ENCODE peak calls at places on chromosomes 6 and 20, in eight cellular contexts. One of them, this sample, is unnamed.

GRCh38 chr20:3021777-3022176 is 21.6 kb upstream of the GNRH2 start:
- DNase-seq in OCI-LY7: no peak
- DNase-seq in H54: no peak
- DNase-seq in lower lobe of right lung: no peak
- DNase-seq in upper lobe of right lung: no peak
- DNase-seq in G401: no peak
- DNase-seq in activated CD4-positive, alpha-beta T cell treated with anti-CD3 and anti-CD28 coated beads, Interleukin-2, amount 50 U/mL, for 1 hour: no peak
- DNase-seq in HL-60: no peak
- DNase-seq in this sample: no peak

GRCh38 chr6:125357515-125358256 is 55.9 kb upstream of the HDDC2 start:
- DNase-seq in OCI-LY7: no peak
- DNase-seq in H54: no peak
- DNase-seq in lower lobe of right lung: no peak
- DNase-seq in upper lobe of right lung: no peak
- DNase-seq in G401: no peak
- DNase-seq in activated CD4-positive, alpha-beta T cell treated with anti-CD3 and anti-CD28 coated beads, Interleukin-2, amount 50 U/mL, for 1 hour: no peak
- DNase-seq in HL-60: no peak
- DNase-seq in this sample: peak

GRCh38 chr20:34753706-34754461 is 49.7 kb downstream of the TP53INP2 start:
- DNase-seq in OCI-LY7: no peak
- DNase-seq in H54: no peak
- DNase-seq in lower lobe of right lung: no peak
- DNase-seq in upper lobe of right lung: no peak
- DNase-seq in G401: no peak
- DNase-seq in activated CD4-positive, alpha-beta T cell treated with anti-CD3 and anti-CD28 coated beads, Interleukin-2, amount 50 U/mL, for 1 hour: no peak
- DNase-seq in HL-60: no peak
- DNase-seq in this sample: no peak

GRCh38 chr20:45919536-45919933 is 7.6 kb upstream of the PLTP start:
- DNase-seq in OCI-LY7: no peak
- DNase-seq in H54: no peak
- DNase-seq in lower lobe of right lung: no peak
- DNase-seq in upper lobe of right lung: no peak
- DNase-seq in G401: no peak
- DNase-seq in activated CD4-positive, alpha-beta T cell treated with anti-CD3 and anti-CD28 coated beads, Interleukin-2, amount 50 U/mL, for 1 hour: no peak
- DNase-seq in HL-60: no peak
- DNase-seq in this sample: no peak

GRCh38 chr6:152189736-152190135 is 382.3 kb downstream of the ESR1 start:
- DNase-seq in OCI-LY7: no peak
- DNase-seq in H54: no peak
- DNase-seq in lower lobe of right lung: no peak
- DNase-seq in upper lobe of right lung: no peak
- DNase-seq in G401: no peak
- DNase-seq in activated CD4-positive, alpha-beta T cell treated with anti-CD3 and anti-CD28 coated beads, Interleukin-2, amount 50 U/mL, for 1 hour: no peak
- DNase-seq in HL-60: no peak
- DNase-seq in this sample: no peak

GRCh38 chr6:139659711-139660110 is 285.3 kb upstream of the CITED2 start:
- DNase-seq in OCI-LY7: no peak
- DNase-seq in H54: no peak
- DNase-seq in lower lobe of right lung: no peak
- DNase-seq in upper lobe of right lung: no peak
- DNase-seq in G401: no peak
- DNase-seq in activated CD4-positive, alpha-beta T cell treated with anti-CD3 and anti-CD28 coated beads, Interleukin-2, amount 50 U/mL, for 1 hour: no peak
- DNase-seq in HL-60: no peak
- DNase-seq in this sample: no peak

GRCh38 chr20:59175861-59176260 is 12.2 kb downstream of the ZNF831 start:
- DNase-seq in OCI-LY7: no peak
- DNase-seq in H54: no peak
- DNase-seq in lower lobe of right lung: no peak
- DNase-seq in upper lobe of right lung: no peak
- DNase-seq in G401: no peak
- DNase-seq in activated CD4-positive, alpha-beta T cell treated with anti-CD3 and anti-CD28 coated beads, Interleukin-2, amount 50 U/mL, for 1 hour: no peak
- DNase-seq in HL-60: no peak
- DNase-seq in this sample: no peak

GRCh38 chr6:24583463-24584389 is 62.3 kb downstream of the KIAA0319 start:
- DNase-seq in OCI-LY7: peak
- DNase-seq in H54: peak
- DNase-seq in lower lobe of right lung: peak
- DNase-seq in upper lobe of right lung: peak
- DNase-seq in G401: peak
- DNase-seq in activated CD4-positive, alpha-beta T cell treated with anti-CD3 and anti-CD28 coated beads, Interleukin-2, amount 50 U/mL, for 1 hour: peak
- DNase-seq in HL-60: peak
- DNase-seq in this sample: peak

GRCh38 chr6:130406935-130407532 is 41.2 kb downstream of the TMEM200A start:
- DNase-seq in OCI-LY7: no peak
- DNase-seq in H54: no peak
- DNase-seq in lower lobe of right lung: no peak
- DNase-seq in upper lobe of right lung: no peak
- DNase-seq in G401: no peak
- DNase-seq in activated CD4-positive, alpha-beta T cell treated with anti-CD3 and anti-CD28 coated beads, Interleukin-2, amount 50 U/mL, for 1 hour: no peak
- DNase-seq in HL-60: no peak
- DNase-seq in this sample: no peak

GRCh38 chr20:38730989-38731737 is 6.9 kb downstream of the SLC32A1 start:
- DNase-seq in OCI-LY7: peak
- DNase-seq in H54: peak
- DNase-seq in lower lobe of right lung: peak
- DNase-seq in upper lobe of right lung: peak
- DNase-seq in G401: peak
- DNase-seq in activated CD4-positive, alpha-beta T cell treated with anti-CD3 and anti-CD28 coated beads, Interleukin-2, amount 50 U/mL, for 1 hour: peak
- DNase-seq in HL-60: peak
- DNase-seq in this sample: peak

GRCh38 chr20:57672953-57673575 is 36.8 kb downstream of the PMEPA1 start:
- DNase-seq in OCI-LY7: no peak
- DNase-seq in H54: no peak
- DNase-seq in lower lobe of right lung: no peak
- DNase-seq in upper lobe of right lung: no peak
- DNase-seq in G401: no peak
- DNase-seq in activated CD4-positive, alpha-beta T cell treated with anti-CD3 and anti-CD28 coated beads, Interleukin-2, amount 50 U/mL, for 1 hour: no peak
- DNase-seq in HL-60: no peak
- DNase-seq in this sample: no peak

GRCh38 chr6:97189767-97190166 is 93.2 kb downstream of the MMS22L start:
- DNase-seq in OCI-LY7: no peak
- DNase-seq in H54: no peak
- DNase-seq in lower lobe of right lung: no peak
- DNase-seq in upper lobe of right lung: no peak
- DNase-seq in G401: no peak
- DNase-seq in activated CD4-positive, alpha-beta T cell treated with anti-CD3 and anti-CD28 coated beads, Interleukin-2, amount 50 U/mL, for 1 hour: no peak
- DNase-seq in HL-60: no peak
- DNase-seq in this sample: no peak

GRCh38 chr20:38152175-38153010 is 12.7 kb downstream of the TGM2 start:
- DNase-seq in OCI-LY7: peak
- DNase-seq in H54: peak
- DNase-seq in lower lobe of right lung: peak
- DNase-seq in upper lobe of right lung: peak
- DNase-seq in G401: no peak
- DNase-seq in activated CD4-positive, alpha-beta T cell treated with anti-CD3 and anti-CD28 coated beads, Interleukin-2, amount 50 U/mL, for 1 hour: no peak
- DNase-seq in HL-60: peak
- DNase-seq in this sample: no peak

GRCh38 chr20:36162272-36162966 is 7.9 kb downstream of the EPB41L1 start:
- DNase-seq in OCI-LY7: no peak
- DNase-seq in H54: no peak
- DNase-seq in lower lobe of right lung: no peak
- DNase-seq in upper lobe of right lung: no peak
- DNase-seq in G401: no peak
- DNase-seq in activated CD4-positive, alpha-beta T cell treated with anti-CD3 and anti-CD28 coated beads, Interleukin-2, amount 50 U/mL, for 1 hour: no peak
- DNase-seq in HL-60: no peak
- DNase-seq in this sample: peak

GRCh38 chr6:52186075-52186474 is at the start of gene IL17A:
- DNase-seq in OCI-LY7: no peak
- DNase-seq in H54: no peak
- DNase-seq in lower lobe of right lung: no peak
- DNase-seq in upper lobe of right lung: no peak
- DNase-seq in G401: no peak
- DNase-seq in activated CD4-positive, alpha-beta T cell treated with anti-CD3 and anti-CD28 coated beads, Interleukin-2, amount 50 U/mL, for 1 hour: no peak
- DNase-seq in HL-60: no peak
- DNase-seq in this sample: no peak

GRCh38 chr6:5541751-5542432 is 280.6 kb downstream of the FARS2 start:
- DNase-seq in OCI-LY7: no peak
- DNase-seq in H54: no peak
- DNase-seq in lower lobe of right lung: no peak
- DNase-seq in upper lobe of right lung: no peak
- DNase-seq in G401: no peak
- DNase-seq in activated CD4-positive, alpha-beta T cell treated with anti-CD3 and anti-CD28 coated beads, Interleukin-2, amount 50 U/mL, for 1 hour: no peak
- DNase-seq in HL-60: no peak
- DNase-seq in this sample: no peak

GRCh38 chr6:127058936-127059335 is 59.5 kb upstream of the RSPO3 start:
- DNase-seq in OCI-LY7: no peak
- DNase-seq in H54: no peak
- DNase-seq in lower lobe of right lung: no peak
- DNase-seq in upper lobe of right lung: no peak
- DNase-seq in G401: no peak
- DNase-seq in activated CD4-positive, alpha-beta T cell treated with anti-CD3 and anti-CD28 coated beads, Interleukin-2, amount 50 U/mL, for 1 hour: no peak
- DNase-seq in HL-60: no peak
- DNase-seq in this sample: no peak

GRCh38 chr6:26124550-26125014 is 37.4 kb downstream of the HFE start:
- DNase-seq in OCI-LY7: peak
- DNase-seq in H54: no peak
- DNase-seq in lower lobe of right lung: no peak
- DNase-seq in upper lobe of right lung: no peak
- DNase-seq in G401: no peak
- DNase-seq in activated CD4-positive, alpha-beta T cell treated with anti-CD3 and anti-CD28 coated beads, Interleukin-2, amount 50 U/mL, for 1 hour: no peak
- DNase-seq in HL-60: no peak
- DNase-seq in this sample: no peak

This sample was measured in Ammon's horn.